ENCODE peak calls at places on chromosomes 16 and 17, in six cellular contexts. X is K562, V is H1, A is GM12891, I is HepG2, P is GM12878. J is an unnamed sample.

GRCh38 chr16:84227548-84227947 is 12.3 kb downstream of the KCNG4 start:
- DNase-seq in P (no peak), A (no peak), I (no peak), V (no peak), X (no peak), J (no peak)

GRCh38 chr16:30697264-30698138 is 1.5 kb upstream of the SRCAP start:
- DNase-seq in X (peak; percentile 27), V (no peak), P (no peak), A (peak; percentile 84), I (no peak), J (peak; percentile 87)

GRCh38 chr16:81752225-81752875 is 26.7 kb upstream of the PLCG2 start:
- DNase-seq in A (peak; percentile 59), I (no peak), P (peak; percentile 72), V (no peak), X (peak; percentile 94), J (peak; percentile 59)

GRCh38 chr17:35460354-35460851 is 11.8 kb upstream of the SLFN13 start:
- DNase-seq in V (peak; percentile 77), A (peak; percentile 78), I (no peak), P (peak; percentile 39), X (peak; percentile 35), J (peak; percentile 81)

GRCh38 chr17:1037238-1037879 is 40.4 kb downstream of the TIMM22 start:
- DNase-seq in V (no peak), A (no peak), X (no peak), I (no peak), P (no peak), J (no peak)

GRCh38 chr16:86862596-86862995 is 284.2 kb downstream of the FOXL1 start:
- DNase-seq in X (no peak), I (no peak), P (no peak), A (no peak), V (no peak), J (no peak)

GRCh38 chr17:76797441-76797840 is 59.5 kb downstream of the MFSD11 start:
- DNase-seq in P (no peak), A (no peak), V (no peak), X (no peak), I (no peak), J (no peak)

GRCh38 chr16:50430076-50430475 is 61.3 kb upstream of the BRD7 start:
- DNase-seq in V (no peak), P (no peak), A (no peak), X (no peak), I (no peak), J (no peak)

GRCh38 chr17:44004077-44004760 is at the start of gene NAGS:
- DNase-seq in V (no peak), X (peak; percentile 58), A (no peak), I (peak; percentile 67), P (no peak), J (no peak)

GRCh38 chr16:17508303-17508702 is 37.5 kb upstream of the XYLT1 start:
- DNase-seq in I (no peak), V (no peak), A (no peak), P (no peak), X (no peak), J (no peak)

GRCh38 chr16:51175081-51175480 is 24.0 kb upstream of the SALL1 start:
- DNase-seq in P (no peak), A (no peak), I (no peak), X (no peak), V (no peak), J (no peak)

GRCh38 chr16:55672471-55672870 is 16.7 kb downstream of the SLC6A2 start:
- DNase-seq in A (no peak), X (no peak), P (no peak), I (no peak), V (no peak), J (no peak)

GRCh38 chr16:81401035-81401950 is 43.3 kb upstream of the CMIP start:
- DNase-seq in P (no peak), A (no peak), X (peak; percentile 60), I (peak; percentile 12), V (no peak), J (no peak)

GRCh38 chr16:19130852-19131808 is 17.4 kb downstream of the ITPRIPL2 start:
- DNase-seq in I (no peak), A (no peak), X (peak; percentile 42), P (no peak), V (no peak), J (no peak)

GRCh38 chr16:72783716-72784320 is 264.1 kb downstream of the ZFHX3 start:
- DNase-seq in I (peak; percentile 65), P (peak; percentile 5), V (no peak), A (no peak), X (no peak), J (no peak)

GRCh38 chr17:32998893-32999240 is 7.2 kb downstream of the SPACA3 start:
- DNase-seq in P (no peak), V (no peak), I (no peak), A (no peak), X (no peak), J (no peak)

GRCh38 chr17:68172461-68172954 is 75.3 kb upstream of the AMZ2 start:
- DNase-seq in V (peak; percentile 87), P (no peak), I (peak; percentile 67), A (no peak), X (peak; percentile 73), J (no peak)

GRCh38 chr17:47935961-47936360 is 5.4 kb upstream of the PNPO start:
- DNase-seq in P (no peak), X (peak; percentile 93), V (no peak), A (no peak), I (no peak), J (no peak)

GRCh38 chr17:65171753-65172152 is 34.6 kb downstream of the RGS9 start:
- DNase-seq in X (peak; percentile 43), A (no peak), V (no peak), I (no peak), P (no peak), J (no peak)

GRCh38 chr17:6467567-6467966 is 23.3 kb downstream of the PIMREG start:
- DNase-seq in X (no peak), A (no peak), P (no peak), I (no peak), V (no peak), J (no peak)
- TF ChIP-seq TAF1 in X (no peak), A (no peak), P (no peak), I (no peak), V (no peak), J (no peak)

GRCh38 chr16:67963325-67964321 is 4.8 kb downstream of the SLC12A4 start:
- DNase-seq in V (peak; percentile 75), X (peak; percentile 36), A (no peak), I (no peak), P (no peak), J (no peak)
- TF ChIP-seq POLR2A in V (no peak), X (no peak), A (no peak), I (peak; percentile 18), P (no peak), J (no peak)

GRCh38 chr17:75734674-75735294 is 13.5 kb downstream of the ITGB4 start:
- DNase-seq in P (no peak), X (no peak), A (no peak), V (no peak), I (peak; percentile 51), J (no peak)

GRCh38 chr17:75737133-75737962 is 16.1 kb downstream of the ITGB4 start:
- DNase-seq in P (no peak), A (no peak), V (no peak), X (no peak), I (no peak), J (no peak)

GRCh38 chr17:75733471-75733870 is 12.2 kb downstream of the ITGB4 start:
- DNase-seq in V (no peak), X (no peak), A (no peak), I (no peak), P (no peak), J (no peak)

GRCh38 chr17:75738218-75738802 is 17.1 kb downstream of the ITGB4 start:
- DNase-seq in I (peak; percentile 57), V (no peak), A (peak; percentile 67), X (peak; percentile 37), P (no peak), J (no peak)

DNA sequence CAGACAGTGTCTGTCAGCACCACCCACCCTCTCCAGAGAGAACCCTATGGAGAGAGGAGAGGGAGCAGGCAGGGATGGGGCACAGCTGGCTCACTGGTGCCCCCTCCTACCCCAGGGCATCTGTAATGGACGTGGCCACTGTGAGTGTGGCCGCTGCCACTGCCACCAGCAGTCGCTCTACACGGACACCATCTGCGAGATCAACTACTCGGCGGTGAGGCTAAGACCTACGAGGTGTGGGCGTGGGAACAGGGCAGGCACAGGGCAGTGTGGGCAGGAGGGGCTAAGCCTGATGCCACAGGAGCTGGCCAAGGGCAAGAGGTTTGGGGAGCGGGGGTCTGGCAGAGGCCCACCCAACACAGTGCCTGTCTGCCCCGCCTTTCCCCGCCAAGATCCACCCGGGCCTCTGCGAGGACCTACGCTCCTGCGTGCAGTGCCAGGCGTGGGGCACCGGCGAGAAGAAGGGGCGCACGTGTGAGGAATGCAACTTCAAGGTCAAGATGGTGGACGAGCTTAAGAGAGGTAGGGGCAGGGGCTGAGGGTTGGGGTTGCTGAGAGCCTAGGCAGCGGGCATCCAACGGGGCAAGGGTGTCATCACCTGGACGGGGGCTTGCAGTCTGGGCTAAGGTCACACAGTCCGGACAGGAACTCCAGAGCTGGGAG is 15.0 kb downstream of the ITGB4 start:
- DNase-seq in A (no peak), X (no peak), I (no peak), V (no peak), P (no peak), J (no peak)
- TF ChIP-seq POLR2AphosphoS5 in A (no peak), X (no peak), I (no peak), V (no peak), P (no peak), J (no peak)

GRCh38 chr17:75695830-75696271 is 25.4 kb upstream of the ITGB4 start:
- DNase-seq in A (no peak), V (no peak), I (no peak), P (no peak), X (no peak), J (no peak)

GRCh38 chr17:75695141-75695829 is 26.0 kb upstream of the ITGB4 start:
- DNase-seq in P (no peak), X (no peak), I (no peak), V (no peak), A (no peak), J (no peak)

GRCh38 chr17:75694536-75694935 is 26.7 kb upstream of the ITGB4 start:
- DNase-seq in P (no peak), I (no peak), V (no peak), A (no peak), X (no peak), J (no peak)

GRCh38 chr17:75692976-75693375 is 25.8 kb downstream of the SAP30BP start:
- DNase-seq in V (no peak), P (no peak), A (no peak), I (no peak), X (no peak), J (no peak)

DNA sequence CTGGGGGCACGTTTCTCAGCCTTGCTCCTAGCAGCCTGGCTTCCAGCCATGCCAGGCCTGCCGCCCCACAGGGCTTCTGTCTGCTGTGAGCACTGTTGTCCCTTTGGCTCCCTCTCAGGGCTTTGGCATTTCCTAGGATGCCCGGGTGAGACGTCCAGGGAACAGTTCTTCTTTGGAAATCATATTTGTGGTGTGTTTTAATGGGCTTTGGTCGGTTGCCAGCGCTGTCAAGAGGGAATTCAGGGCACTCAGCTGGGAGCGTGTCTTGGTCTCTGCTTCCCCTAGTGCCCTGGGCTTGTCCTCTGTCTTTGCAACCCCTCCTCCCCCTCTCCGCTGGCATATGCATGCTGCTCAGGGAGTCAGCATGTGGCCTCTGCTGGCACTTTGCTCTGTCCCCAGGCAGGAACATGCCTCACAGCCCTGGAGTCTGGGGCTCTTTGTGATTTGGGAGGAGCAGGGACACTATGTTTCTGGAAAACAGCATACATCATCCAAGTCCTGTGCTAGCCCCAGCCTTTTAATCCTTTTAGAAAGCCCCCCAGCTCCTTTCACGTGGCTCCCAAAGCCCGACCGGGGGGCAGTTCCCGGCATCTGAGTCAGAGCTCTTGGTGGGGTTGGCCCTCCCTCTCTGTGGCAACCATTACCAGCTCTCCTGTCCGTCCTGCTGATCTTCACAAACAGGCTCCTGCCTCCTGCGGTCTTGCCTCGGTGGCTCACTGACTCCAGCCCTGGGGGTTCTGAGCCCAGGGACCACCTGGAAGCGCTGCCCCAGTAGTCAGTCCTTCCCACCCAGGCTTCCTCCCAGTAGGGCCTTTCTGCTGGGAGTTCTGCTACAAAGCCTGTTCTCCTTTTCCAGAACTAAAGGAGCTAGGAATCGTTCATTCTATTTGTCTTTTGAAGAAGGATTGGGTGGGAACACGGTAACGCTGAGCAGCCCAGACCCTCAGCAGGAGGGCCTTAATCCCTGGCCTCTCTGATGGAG is 26.7 kb downstream of the SAP30BP start:
- DNase-seq in V (no peak), P (no peak), A (no peak), I (no peak), X (no peak), J (no peak)
- TF ChIP-seq TAF1 in V (peak; percentile 17), P (no peak), A (no peak), I (no peak), X (no peak), J (no peak)